ENCODE peak calls at places on chromosomes 5 and 9, in eight cellular contexts. B is fibroblast of pulmonary artery; E is HL-60; K is endothelial cell; Z is GM23248; G is activated naive CD4-positive, alpha-beta T cell treated with Interleukin-2 at 50 U/mL for 16 hours; A is left ventricle myocardium superior; T is hippocampal formation. N is an unnamed sample.
A peak's percentile ranks its signal among the peaks of the same experiment; 100 is the strongest.

GRCh38 chr9:112048924-112049785 is 125.9 kb downstream of the SUSD1 start:
- DNase-seq in K (no peak), T (no peak), B (peak; percentile 56), E (no peak), G (no peak), A (no peak), Z (peak; percentile 85), N (no peak)

GRCh38 chr5:115751176-115751575 is 65.3 kb downstream of the CDO1 start:
- DNase-seq in B (no peak), Z (no peak), G (no peak), E (no peak), T (no peak), A (no peak), K (no peak), N (no peak)

GRCh38 chr9:18142964-18143363 is 331.0 kb upstream of the ADAMTSL1 start:
- DNase-seq in Z (peak; percentile 20), E (no peak), T (no peak), G (no peak), B (peak; percentile 25), K (peak; percentile 17), A (no peak), N (no peak)

GRCh38 chr9:94649100-94649855 is 10.0 kb upstream of the FBP1 start:
- DNase-seq in Z (peak; percentile 89), A (no peak), T (no peak), G (no peak), B (peak; percentile 38), E (peak; percentile 61), K (no peak), N (no peak)

GRCh38 chr5:169979871-169980270 is 424 bp downstream of the INSYN2B start:
- DNase-seq in Z (peak; percentile 47), E (no peak), K (no peak), G (no peak), B (peak; percentile 31), T (peak; percentile 34), A (no peak), N (no peak)

GRCh38 chr5:180160215-180160614 is 48.8 kb downstream of the RASGEF1C start:
- DNase-seq in B (no peak), K (no peak), A (no peak), T (no peak), G (no peak), E (no peak), Z (no peak), N (no peak)

GRCh38 chr5:180088561-180088960 is 17.0 kb upstream of the RNF130 start:
- DNase-seq in T (no peak), K (no peak), G (no peak), B (no peak), A (no peak), Z (no peak), E (no peak), N (no peak)

GRCh38 chr5:116574682-116575634 is at the start of gene SEMA6A:
- DNase-seq in G (peak; percentile 38), K (peak; percentile 99), T (peak; percentile 82), A (peak; percentile 94), Z (peak; percentile 85), B (peak; percentile 92), E (peak; percentile 38), N (peak; percentile 97)